ENCODE peak calls at places on chromosome 3, in eight cellular contexts. One of them, this sample, is unnamed.

GRCh38 chr3:145383416-145383815 is 777.6 kb downstream of the PLOD2 start:
- DNase-seq in AG04449: no peak
- DNase-seq in MM.1S: no peak
- DNase-seq in endodermal cell: no peak
- DNase-seq in fibroblast of lung: no peak
- DNase-seq in spleen: no peak
- DNase-seq in right atrium auricular region: no peak
- DNase-seq in kidney: no peak
- DNase-seq in this sample: no peak

GRCh38 chr3:170539886-170540285 is 46.0 kb downstream of the SLC7A14 start:
- DNase-seq in MM.1S: no peak
- DNase-seq in kidney: no peak
- DNase-seq in fibroblast of lung: no peak
- DNase-seq in endodermal cell: no peak
- DNase-seq in spleen: no peak
- DNase-seq in AG04449: no peak
- DNase-seq in right atrium auricular region: no peak
- DNase-seq in this sample: no peak

GRCh38 chr3:188900421-188900941 is 271.3 kb upstream of the TPRG1 start:
- DNase-seq in MM.1S: no peak
- DNase-seq in AG04449: no peak
- DNase-seq in spleen: no peak
- DNase-seq in endodermal cell: no peak
- DNase-seq in fibroblast of lung: peak; percentile 94
- DNase-seq in right atrium auricular region: no peak
- DNase-seq in kidney: no peak
- DNase-seq in this sample: peak; percentile 85

GRCh38 chr3:55633333-55633732 is 146.2 kb upstream of the WNT5A start:
- DNase-seq in MM.1S: no peak
- DNase-seq in kidney: no peak
- DNase-seq in endodermal cell: no peak
- DNase-seq in right atrium auricular region: no peak
- DNase-seq in AG04449: no peak
- DNase-seq in spleen: no peak
- DNase-seq in fibroblast of lung: no peak
- DNase-seq in this sample: no peak

GRCh38 chr3:197353001-197353866 is 54.8 kb upstream of the DLG1 start:
- DNase-seq in AG04449: no peak
- DNase-seq in endodermal cell: no peak
- DNase-seq in spleen: no peak
- DNase-seq in fibroblast of lung: peak; percentile 93
- DNase-seq in kidney: no peak
- DNase-seq in MM.1S: no peak
- DNase-seq in right atrium auricular region: no peak
- DNase-seq in this sample: no peak

GRCh38 chr3:108296239-108296638 is at the start of gene HHLA2:
- DNase-seq in endodermal cell: no peak
- DNase-seq in MM.1S: no peak
- DNase-seq in kidney: no peak
- DNase-seq in AG04449: no peak
- DNase-seq in fibroblast of lung: peak; percentile 11
- DNase-seq in spleen: no peak
- DNase-seq in right atrium auricular region: no peak
- DNase-seq in this sample: no peak

GRCh38 chr3:102671005-102671404 is 236.2 kb downstream of the ZPLD1 start:
- DNase-seq in endodermal cell: no peak
- DNase-seq in AG04449: no peak
- DNase-seq in spleen: no peak
- DNase-seq in fibroblast of lung: no peak
- DNase-seq in right atrium auricular region: no peak
- DNase-seq in kidney: no peak
- DNase-seq in MM.1S: no peak
- DNase-seq in this sample: no peak

GRCh38 chr3:128011140-128011539 is 41.1 kb upstream of the SEC61A1 start:
- DNase-seq in kidney: no peak
- DNase-seq in right atrium auricular region: no peak
- DNase-seq in MM.1S: no peak
- DNase-seq in AG04449: no peak
- DNase-seq in spleen: no peak
- DNase-seq in endodermal cell: peak; percentile 96
- DNase-seq in fibroblast of lung: peak; percentile 29
- DNase-seq in this sample: no peak

GRCh38 chr3:48926425-48927392 is 8.1 kb downstream of the ARIH2 start:
- DNase-seq in MM.1S: no peak
- DNase-seq in spleen: no peak
- DNase-seq in kidney: no peak
- DNase-seq in right atrium auricular region: no peak
- DNase-seq in endodermal cell: no peak
- DNase-seq in fibroblast of lung: no peak
- DNase-seq in AG04449: no peak
- DNase-seq in this sample: no peak

GRCh38 chr3:69033470-69033869 is 18.7 kb downstream of the TMF1 start:
- DNase-seq in AG04449: no peak
- DNase-seq in kidney: no peak
- DNase-seq in fibroblast of lung: peak; percentile 53
- DNase-seq in endodermal cell: no peak
- DNase-seq in MM.1S: no peak
- DNase-seq in spleen: no peak
- DNase-seq in right atrium auricular region: no peak
- DNase-seq in this sample: no peak

GRCh38 chr3:18891641-18892040 is 256.7 kb upstream of the KCNH8 start:
- DNase-seq in endodermal cell: no peak
- DNase-seq in right atrium auricular region: no peak
- DNase-seq in fibroblast of lung: no peak
- DNase-seq in MM.1S: no peak
- DNase-seq in AG04449: no peak
- DNase-seq in spleen: no peak
- DNase-seq in kidney: no peak
- DNase-seq in this sample: no peak

DNA sequence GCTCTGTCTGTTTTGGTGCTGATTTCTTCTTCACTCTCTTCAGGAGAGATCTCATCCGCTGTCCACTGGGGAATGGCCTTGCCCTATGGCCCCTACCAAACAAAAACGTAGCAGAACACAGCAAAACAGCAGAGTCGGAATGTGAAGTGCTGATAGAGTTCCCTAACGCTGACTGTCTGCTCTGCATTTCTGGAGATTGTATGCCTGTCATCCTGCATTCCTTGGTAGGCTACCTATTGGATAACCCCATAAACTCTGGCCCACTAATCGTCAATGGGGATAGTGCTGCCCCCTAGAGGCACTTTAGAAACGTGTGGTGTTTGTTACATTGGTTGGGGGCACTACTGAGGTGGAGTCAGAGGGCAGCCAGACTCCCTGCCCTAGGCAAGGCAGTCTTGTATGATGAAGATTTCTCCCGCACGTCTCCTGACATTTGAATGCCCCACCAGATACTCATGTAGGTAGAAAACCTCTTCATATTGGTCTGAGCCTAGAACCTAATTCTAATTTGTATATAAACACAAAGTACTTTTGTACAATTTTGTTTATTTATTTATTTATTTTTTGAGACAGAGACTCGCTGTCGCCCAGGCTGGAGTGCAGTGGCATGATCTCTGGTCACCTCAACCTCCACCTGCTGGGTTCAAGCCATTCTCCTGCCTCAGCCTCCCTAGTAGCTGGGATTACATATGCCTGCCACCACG is 15.6 kb upstream of the MAGEF1 start:
- DNase-seq in right atrium auricular region: peak; percentile 71
- DNase-seq in kidney: no peak
- DNase-seq in endodermal cell: peak; percentile 91
- DNase-seq in MM.1S: peak; percentile 61
- DNase-seq in spleen: no peak
- DNase-seq in AG04449: no peak
- DNase-seq in fibroblast of lung: peak; percentile 69
- DNase-seq in this sample: peak; percentile 39
- H3K4me3 ChIP-seq in right atrium auricular region: no peak overlapping the region
- H3K4me3 ChIP-seq in kidney: no peak overlapping the region
- H3K4me3 ChIP-seq in endodermal cell: no peak overlapping the region
- H3K4me3 ChIP-seq in MM.1S: no peak overlapping the region
- H3K4me3 ChIP-seq in spleen: no peak overlapping the region
- H3K4me3 ChIP-seq in AG04449: no peak overlapping the region
- H3K4me3 ChIP-seq in fibroblast of lung: no peak overlapping the region
- H3K4me3 ChIP-seq in this sample: no peak overlapping the region

GRCh38 chr3:51712511-51712931 is 5.7 kb downstream of the GRM2 start:
- DNase-seq in MM.1S: no peak
- DNase-seq in AG04449: no peak
- DNase-seq in fibroblast of lung: no peak
- DNase-seq in spleen: no peak
- DNase-seq in right atrium auricular region: no peak
- DNase-seq in endodermal cell: peak; percentile 28
- DNase-seq in kidney: no peak
- DNase-seq in this sample: no peak

GRCh38 chr3:51709675-51710074 is 2.8 kb downstream of the GRM2 start:
- DNase-seq in AG04449: no peak
- DNase-seq in fibroblast of lung: no peak
- DNase-seq in endodermal cell: no peak
- DNase-seq in kidney: peak; percentile 10
- DNase-seq in right atrium auricular region: no peak
- DNase-seq in spleen: no peak
- DNase-seq in MM.1S: no peak
- DNase-seq in this sample: no peak

GRCh38 chr3:51711352-51712019 is 4.6 kb downstream of the GRM2 start:
- DNase-seq in AG04449: no peak
- DNase-seq in right atrium auricular region: no peak
- DNase-seq in kidney: peak; percentile 51
- DNase-seq in fibroblast of lung: no peak
- DNase-seq in MM.1S: no peak
- DNase-seq in endodermal cell: no peak
- DNase-seq in spleen: no peak
- DNase-seq in this sample: no peak

GRCh38 chr3:51712020-51712385 is 5.1 kb downstream of the GRM2 start:
- DNase-seq in kidney: peak; percentile 7
- DNase-seq in endodermal cell: no peak
- DNase-seq in MM.1S: no peak
- DNase-seq in fibroblast of lung: no peak
- DNase-seq in right atrium auricular region: no peak
- DNase-seq in spleen: no peak
- DNase-seq in AG04449: no peak
- DNase-seq in this sample: no peak

GRCh38 chr3:51710631-51711351 is 3.9 kb downstream of the GRM2 start:
- DNase-seq in AG04449: no peak
- DNase-seq in endodermal cell: peak; percentile 83
- DNase-seq in kidney: peak; percentile 35
- DNase-seq in right atrium auricular region: no peak
- DNase-seq in MM.1S: no peak
- DNase-seq in spleen: no peak
- DNase-seq in fibroblast of lung: no peak
- DNase-seq in this sample: no peak
- TF ChIP-seq CTCF in AG04449: no peak
- TF ChIP-seq CTCF in endodermal cell: peak; percentile 77
- TF ChIP-seq CTCF in kidney: no peak
- TF ChIP-seq CTCF in right atrium auricular region: no peak
- TF ChIP-seq CTCF in MM.1S: no peak
- TF ChIP-seq CTCF in spleen: no peak
- TF ChIP-seq CTCF in fibroblast of lung: peak; percentile 7
- TF ChIP-seq CTCF in this sample: no peak

GRCh38 chr3:12709334-12709733 is 45.4 kb upstream of the RAF1 start:
- DNase-seq in right atrium auricular region: no peak
- DNase-seq in endodermal cell: no peak
- DNase-seq in spleen: no peak
- DNase-seq in kidney: no peak
- DNase-seq in fibroblast of lung: no peak
- DNase-seq in AG04449: no peak
- DNase-seq in MM.1S: no peak
- DNase-seq in this sample: no peak
- H3K4me3 ChIP-seq in right atrium auricular region: no peak overlapping the region
- H3K4me3 ChIP-seq in endodermal cell: no peak overlapping the region
- H3K4me3 ChIP-seq in spleen: no peak overlapping the region
- H3K4me3 ChIP-seq in kidney: no peak overlapping the region
- H3K4me3 ChIP-seq in fibroblast of lung: no peak overlapping the region
- H3K4me3 ChIP-seq in AG04449: no peak overlapping the region
- H3K4me3 ChIP-seq in MM.1S: no peak overlapping the region
- H3K4me3 ChIP-seq in this sample: no peak overlapping the region

DNA sequence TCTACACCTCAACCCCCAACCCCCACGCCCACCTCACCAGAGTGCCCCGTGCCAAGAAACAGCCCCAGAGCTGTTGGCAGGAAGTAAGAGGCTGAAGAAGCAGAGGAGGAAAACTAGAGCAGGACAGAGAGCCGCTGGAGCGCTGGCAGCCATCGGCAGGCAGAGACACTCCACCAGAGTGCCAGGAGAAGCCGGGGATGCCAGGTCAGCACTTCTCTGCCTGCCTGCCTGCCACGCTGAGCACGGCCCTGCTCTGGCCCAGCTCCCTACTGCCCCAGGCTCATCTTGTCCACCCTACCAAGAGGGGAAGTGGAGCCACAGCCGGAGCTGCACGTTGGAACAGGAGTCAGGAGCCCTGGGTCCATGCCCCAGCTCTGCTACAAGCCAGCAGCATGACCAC is 29.7 kb downstream of the CACNA2D2 start:
- DNase-seq in right atrium auricular region: no peak
- DNase-seq in fibroblast of lung: no peak
- DNase-seq in endodermal cell: no peak
- DNase-seq in MM.1S: no peak
- DNase-seq in spleen: no peak
- DNase-seq in AG04449: no peak
- DNase-seq in kidney: no peak
- DNase-seq in this sample: no peak
- TF ChIP-seq CTCF in right atrium auricular region: no peak
- TF ChIP-seq CTCF in fibroblast of lung: no peak
- TF ChIP-seq CTCF in endodermal cell: no peak
- TF ChIP-seq CTCF in MM.1S: no peak
- TF ChIP-seq CTCF in spleen: no peak
- TF ChIP-seq CTCF in AG04449: no peak
- TF ChIP-seq CTCF in kidney: no peak
- TF ChIP-seq CTCF in this sample: no peak

GRCh38 chr3:115100806-115101205 is 46.3 kb downstream of the ZBTB20 start:
- DNase-seq in kidney: no peak
- DNase-seq in AG04449: no peak
- DNase-seq in endodermal cell: no peak
- DNase-seq in MM.1S: no peak
- DNase-seq in spleen: no peak
- DNase-seq in right atrium auricular region: no peak
- DNase-seq in fibroblast of lung: no peak
- DNase-seq in this sample: no peak
- H3K4me3 ChIP-seq in kidney: peak overlapping the region; percentile 70
- H3K4me3 ChIP-seq in AG04449: no peak overlapping the region
- H3K4me3 ChIP-seq in endodermal cell: no peak overlapping the region
- H3K4me3 ChIP-seq in MM.1S: no peak overlapping the region
- H3K4me3 ChIP-seq in spleen: no peak overlapping the region
- H3K4me3 ChIP-seq in right atrium auricular region: no peak overlapping the region
- H3K4me3 ChIP-seq in fibroblast of lung: peak overlapping the region; percentile 51
- H3K4me3 ChIP-seq in this sample: no peak overlapping the region